ENCODE peak calls at places on chromosomes 4 and X, in four cellular contexts. One of them, this sample, is unnamed.

GRCh38 chr4:1603413-1604135 is 80.5 kb downstream of the FAM53A start:
- DNase-seq in heart right ventricle: no peak
- DNase-seq in gastrocnemius medialis: no peak
- DNase-seq in SK-N-SH: no peak
- DNase-seq in this sample: no peak

GRCh38 chr4:20829958-20830357 is 129.7 kb downstream of the PACRGL start:
- DNase-seq in heart right ventricle: no peak
- DNase-seq in gastrocnemius medialis: no peak
- DNase-seq in SK-N-SH: no peak
- DNase-seq in this sample: peak

GRCh38 chrX:50594788-50595187 is 124.2 kb upstream of the DGKK start:
- DNase-seq in SK-N-SH: no peak
- DNase-seq in gastrocnemius medialis: no peak
- DNase-seq in heart right ventricle: peak
- DNase-seq in this sample: no peak

GRCh38 chr4:38831653-38832052 is 25.0 kb downstream of the TLR6 start:
- DNase-seq in heart right ventricle: no peak
- DNase-seq in gastrocnemius medialis: no peak
- DNase-seq in SK-N-SH: no peak
- DNase-seq in this sample: peak

GRCh38 chrX:12974217-12974796 is 603 bp upstream of the TMSB4X start:
- DNase-seq in gastrocnemius medialis: peak
- DNase-seq in SK-N-SH: peak
- DNase-seq in heart right ventricle: peak
- DNase-seq in this sample: peak

GRCh38 chrX:8138252-8138651 is 32.8 kb downstream of the VCX2 start:
- DNase-seq in gastrocnemius medialis: no peak
- DNase-seq in heart right ventricle: no peak
- DNase-seq in SK-N-SH: no peak
- DNase-seq in this sample: no peak

GRCh38 chr4:1058198-1058996 is 47.0 kb downstream of the FGFRL1 start:
- DNase-seq in heart right ventricle: no peak
- DNase-seq in gastrocnemius medialis: no peak
- DNase-seq in SK-N-SH: no peak
- DNase-seq in this sample: no peak

GRCh38 chrX:129980540-129981206 is 1.8 kb upstream of the BCORL1 start:
- DNase-seq in heart right ventricle: peak
- DNase-seq in gastrocnemius medialis: no peak
- DNase-seq in SK-N-SH: peak
- DNase-seq in this sample: no peak

GRCh38 chr4:156685308-156685707 is 286.3 kb downstream of the PDGFC start:
- DNase-seq in heart right ventricle: no peak
- DNase-seq in SK-N-SH: no peak
- DNase-seq in gastrocnemius medialis: no peak
- DNase-seq in this sample: no peak

GRCh38 chr4:124333466-124333865 is 379.1 kb downstream of the ANKRD50 start:
- DNase-seq in gastrocnemius medialis: no peak
- DNase-seq in SK-N-SH: no peak
- DNase-seq in heart right ventricle: no peak
- DNase-seq in this sample: no peak

GRCh38 chr4:74152841-74153240 is 5.1 kb upstream of the MTHFD2L start:
- DNase-seq in gastrocnemius medialis: no peak
- DNase-seq in heart right ventricle: no peak
- DNase-seq in SK-N-SH: no peak
- DNase-seq in this sample: no peak

GRCh38 chr4:16693641-16694040 is 204.8 kb downstream of the LDB2 start:
- DNase-seq in gastrocnemius medialis: no peak
- DNase-seq in SK-N-SH: no peak
- DNase-seq in heart right ventricle: no peak
- DNase-seq in this sample: no peak

GRCh38 chrX:83916525-83916924 is 55.6 kb downstream of the CYLC1 start:
- DNase-seq in heart right ventricle: no peak
- DNase-seq in SK-N-SH: peak
- DNase-seq in gastrocnemius medialis: no peak
- DNase-seq in this sample: peak

GRCh38 chr4:183908284-183908683 is 3.2 kb downstream of the STOX2 start:
- DNase-seq in gastrocnemius medialis: no peak
- DNase-seq in SK-N-SH: no peak
- DNase-seq in heart right ventricle: no peak
- DNase-seq in this sample: no peak

GRCh38 chr4:8297691-8298485 is 28.3 kb downstream of the HTRA3 start:
- DNase-seq in heart right ventricle: no peak
- DNase-seq in gastrocnemius medialis: peak
- DNase-seq in SK-N-SH: no peak
- DNase-seq in this sample: no peak

GRCh38 chr4:40212674-40213504 is 16.1 kb downstream of the RHOH start:
- DNase-seq in gastrocnemius medialis: no peak
- DNase-seq in heart right ventricle: no peak
- DNase-seq in SK-N-SH: no peak
- DNase-seq in this sample: peak

GRCh38 chr4:109733728-109734127 is 3.9 kb upstream of the PLA2G12A start:
- DNase-seq in SK-N-SH: no peak
- DNase-seq in heart right ventricle: no peak
- DNase-seq in gastrocnemius medialis: no peak
- DNase-seq in this sample: no peak

GRCh38 chr4:144288011-144288903 is 147.7 kb upstream of the GYPA start:
- DNase-seq in SK-N-SH: no peak
- DNase-seq in heart right ventricle: no peak
- DNase-seq in gastrocnemius medialis: no peak
- DNase-seq in this sample: peak

GRCh38 chr4:25919676-25920075 is 5.7 kb downstream of the SMIM20 start:
- DNase-seq in gastrocnemius medialis: no peak
- DNase-seq in SK-N-SH: no peak
- DNase-seq in heart right ventricle: no peak
- DNase-seq in this sample: no peak

GRCh38 chrX:13888284-13888683 is 71.4 kb upstream of the GPM6B start:
- DNase-seq in gastrocnemius medialis: no peak
- DNase-seq in SK-N-SH: no peak
- DNase-seq in heart right ventricle: no peak
- DNase-seq in this sample: no peak

GRCh38 chr4:176927664-176928063 is 134.9 kb upstream of the VEGFC start:
- DNase-seq in gastrocnemius medialis: no peak
- DNase-seq in heart right ventricle: no peak
- DNase-seq in SK-N-SH: no peak
- DNase-seq in this sample: peak

GRCh38 chrX:132482632-132483031 is 6.2 kb downstream of the MBNL3 start:
- DNase-seq in SK-N-SH: no peak
- DNase-seq in heart right ventricle: no peak
- DNase-seq in gastrocnemius medialis: no peak
- DNase-seq in this sample: no peak

GRCh38 chrX:116173006-116173405 is 2.5 kb downstream of the AGTR2 start:
- DNase-seq in SK-N-SH: no peak
- DNase-seq in heart right ventricle: no peak
- DNase-seq in gastrocnemius medialis: no peak
- DNase-seq in this sample: no peak

GRCh38 chr4:41142946-41143720 is 71.2 kb downstream of the APBB2 start:
- DNase-seq in SK-N-SH: no peak
- DNase-seq in heart right ventricle: peak
- DNase-seq in gastrocnemius medialis: peak
- DNase-seq in this sample: peak

GRCh38 chrX:80014141-80014940 is at the start of gene TBX22:
- DNase-seq in SK-N-SH: no peak
- DNase-seq in gastrocnemius medialis: peak
- DNase-seq in heart right ventricle: no peak
- DNase-seq in this sample: no peak

GRCh38 chr4:61200991-61201526 is 933 bp downstream of the ADGRL3 start:
- DNase-seq in heart right ventricle: no peak
- DNase-seq in SK-N-SH: peak
- DNase-seq in gastrocnemius medialis: no peak
- DNase-seq in this sample: peak

GRCh38 chr4:105236917-105237311 is 90.2 kb downstream of the TET2 start:
- DNase-seq in heart right ventricle: no peak
- DNase-seq in gastrocnemius medialis: no peak
- DNase-seq in SK-N-SH: no peak
- DNase-seq in this sample: no peak

GRCh38 chr4:147029296-147029695 is 83.6 kb upstream of the TTC29 start:
- DNase-seq in SK-N-SH: no peak
- DNase-seq in gastrocnemius medialis: no peak
- DNase-seq in heart right ventricle: no peak
- DNase-seq in this sample: no peak

DNA sequence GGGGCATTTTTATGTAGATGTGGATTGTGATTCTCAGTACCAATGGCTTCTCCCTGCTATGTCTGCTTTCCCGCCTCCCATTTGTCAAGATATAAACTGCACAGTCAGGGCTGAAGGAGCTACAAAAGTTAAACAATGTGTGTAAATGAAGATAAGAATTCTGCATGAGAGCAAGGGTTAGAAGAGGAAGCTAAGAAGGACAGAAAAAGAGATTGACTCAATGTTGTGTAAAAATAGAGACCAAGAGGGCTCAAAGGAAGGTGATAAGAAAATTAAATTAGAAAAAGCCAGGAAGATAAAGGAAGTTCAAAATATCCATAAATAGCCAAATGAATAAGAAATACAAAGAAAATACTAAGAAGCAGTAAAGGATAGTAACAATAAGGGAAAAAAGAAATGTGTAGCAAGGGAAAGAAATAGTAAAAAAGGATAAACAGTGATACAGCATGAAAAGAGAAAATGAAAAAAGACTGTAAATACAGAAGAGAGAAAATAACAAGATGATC is 82.5 kb downstream of the AMELX start:
- DNase-seq in gastrocnemius medialis: no peak
- DNase-seq in SK-N-SH: no peak
- DNase-seq in heart right ventricle: no peak
- DNase-seq in this sample: no peak
- TF ChIP-seq CTCF in gastrocnemius medialis: no peak
- TF ChIP-seq CTCF in SK-N-SH: no peak
- TF ChIP-seq CTCF in heart right ventricle: no peak
- TF ChIP-seq CTCF in this sample: no peak

GRCh38 chrX:106042296-106042695 is 3.8 kb upstream of the SERPINA7 start:
- DNase-seq in heart right ventricle: no peak
- DNase-seq in SK-N-SH: no peak
- DNase-seq in gastrocnemius medialis: no peak
- DNase-seq in this sample: no peak

GRCh38 chrX:106036716-106037115 is 1.8 kb downstream of the SERPINA7 start:
- DNase-seq in SK-N-SH: no peak
- DNase-seq in gastrocnemius medialis: no peak
- DNase-seq in heart right ventricle: no peak
- DNase-seq in this sample: no peak

GRCh38 chrX:106037835-106038473 is 573 bp downstream of the SERPINA7 start:
- DNase-seq in SK-N-SH: no peak
- DNase-seq in heart right ventricle: no peak
- DNase-seq in gastrocnemius medialis: no peak
- DNase-seq in this sample: no peak

GRCh38 chrX:106038625-106039024 is at the start of gene SERPINA7:
- DNase-seq in heart right ventricle: no peak
- DNase-seq in SK-N-SH: no peak
- DNase-seq in gastrocnemius medialis: no peak
- DNase-seq in this sample: no peak

GRCh38 chrX:106039920-106040319 is 1.4 kb upstream of the SERPINA7 start:
- DNase-seq in SK-N-SH: no peak
- DNase-seq in heart right ventricle: no peak
- DNase-seq in gastrocnemius medialis: no peak
- DNase-seq in this sample: peak
- TF ChIP-seq CTCF in SK-N-SH: peak
- TF ChIP-seq CTCF in heart right ventricle: no peak
- TF ChIP-seq CTCF in gastrocnemius medialis: no peak
- TF ChIP-seq CTCF in this sample: peak

GRCh38 chrX:46376246-46376885 is 168.9 kb downstream of the ZNF674 start:
- DNase-seq in heart right ventricle: no peak
- DNase-seq in gastrocnemius medialis: no peak
- DNase-seq in SK-N-SH: no peak
- DNase-seq in this sample: peak
- TF ChIP-seq CTCF in heart right ventricle: no peak
- TF ChIP-seq CTCF in gastrocnemius medialis: no peak
- TF ChIP-seq CTCF in SK-N-SH: peak
- TF ChIP-seq CTCF in this sample: peak

GRCh38 chr4:125744891-125745364 is 430.2 kb downstream of the FAT4 start:
- DNase-seq in SK-N-SH: no peak
- DNase-seq in heart right ventricle: no peak
- DNase-seq in gastrocnemius medialis: no peak
- DNase-seq in this sample: no peak

GRCh38 chr4:125739760-125740159 is 425.0 kb downstream of the FAT4 start:
- DNase-seq in heart right ventricle: peak
- DNase-seq in gastrocnemius medialis: no peak
- DNase-seq in SK-N-SH: no peak
- DNase-seq in this sample: peak

GRCh38 chr4:125736057-125736456 is 421.3 kb downstream of the FAT4 start:
- DNase-seq in gastrocnemius medialis: no peak
- DNase-seq in SK-N-SH: peak
- DNase-seq in heart right ventricle: no peak
- DNase-seq in this sample: peak

DNA sequence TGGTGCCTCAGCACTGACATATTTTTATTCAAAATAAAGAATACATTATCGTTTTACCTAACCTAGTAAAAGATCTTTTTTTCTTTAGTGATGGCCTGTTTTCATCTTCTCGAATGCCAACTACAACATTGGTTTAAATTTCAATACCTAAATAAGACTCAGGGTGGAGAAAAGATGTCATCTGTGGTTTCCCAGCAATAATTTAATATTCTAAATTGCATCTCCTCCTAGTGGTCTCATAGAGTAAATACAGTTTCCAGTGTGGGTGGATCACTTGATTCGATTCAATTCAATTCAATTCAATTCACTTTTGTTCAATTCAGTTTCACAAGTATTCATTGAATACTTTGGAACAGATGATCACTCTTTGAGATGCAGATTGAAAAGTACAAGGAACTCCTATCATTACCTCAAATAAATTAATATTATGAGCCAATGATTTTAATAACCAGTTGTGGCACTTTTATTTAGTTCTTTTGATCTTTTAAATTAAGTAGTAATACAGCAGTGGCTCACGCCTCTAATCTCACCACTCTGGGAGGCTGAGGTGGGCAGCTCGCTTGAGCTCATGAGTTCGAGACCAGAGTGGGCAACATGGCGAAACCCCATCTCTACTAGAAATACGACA is 427.2 kb downstream of the FAT4 start:
- DNase-seq in gastrocnemius medialis: no peak
- DNase-seq in SK-N-SH: peak
- DNase-seq in heart right ventricle: no peak
- DNase-seq in this sample: peak
- TF ChIP-seq CTCF in gastrocnemius medialis: no peak
- TF ChIP-seq CTCF in SK-N-SH: peak
- TF ChIP-seq CTCF in heart right ventricle: peak
- TF ChIP-seq CTCF in this sample: peak